ENCODE peak calls at places on chromosomes 6 and 20, in nine cellular contexts. Q, M, B, Z, G, A, Y, C and K are unnamed samples.

GRCh38 chr20:38939686-38940085 is 13.5 kb downstream of the FAM83D start:
- DNase-seq in Q (no peak), M (no peak), B (no peak), Z (no peak), G (no peak), A (no peak), Y (no peak), C (no peak), K (no peak)

GRCh38 chr20:3687655-3688054 is 5.8 kb upstream of the ADAM33 start:
- DNase-seq in Q (no peak), M (no peak), B (no peak), Z (peak; percentile 18), G (no peak), A (peak; percentile 76), Y (peak; percentile 33), C (no peak), K (no peak)

GRCh38 chr20:39631557-39631956 is 669.4 kb downstream of the DHX35 start:
- DNase-seq in Q (no peak), M (no peak), B (no peak), Z (no peak), G (no peak), A (no peak), Y (no peak), C (no peak), K (no peak)

GRCh38 chr6:27791182-27791939 is 120.8 kb downstream of the OR2B2 start:
- DNase-seq in Q (no peak), M (peak; percentile 45), B (peak; percentile 29), Z (no peak), G (peak; percentile 67), A (peak; percentile 83), Y (peak; percentile 64), C (peak; percentile 70), K (peak; percentile 29)

GRCh38 chr6:169847141-169847674 is 95.8 kb downstream of the ERMARD start:
- DNase-seq in Q (no peak), M (no peak), B (no peak), Z (no peak), G (no peak), A (peak; percentile 37), Y (no peak), C (no peak), K (no peak)

GRCh38 chr6:124297507-124297906 is 493.8 kb downstream of the NKAIN2 start:
- DNase-seq in Q (no peak), M (no peak), B (no peak), Z (no peak), G (no peak), A (no peak), Y (no peak), C (no peak), K (no peak)

GRCh38 chr20:34956041-34956458 is 382 bp downstream of the MYH7B start:
- DNase-seq in Q (no peak), M (no peak), B (no peak), Z (no peak), G (no peak), A (no peak), Y (no peak), C (no peak), K (no peak)

GRCh38 chr6:40387871-40388264 is 199.3 kb downstream of the LRFN2 start:
- DNase-seq in Q (no peak), M (no peak), B (no peak), Z (no peak), G (no peak), A (no peak), Y (no peak), C (no peak), K (peak; percentile 1)

GRCh38 chr6:43799671-43800623 is 29.9 kb downstream of the VEGFA start:
- DNase-seq in Q (no peak), M (no peak), B (peak; percentile 30), Z (no peak), G (no peak), A (no peak), Y (no peak), C (no peak), K (no peak)

GRCh38 chr6:43798688-43799444 is 28.9 kb downstream of the VEGFA start:
- DNase-seq in Q (no peak), M (peak; percentile 60), B (no peak), Z (no peak), G (peak; percentile 93), A (peak; percentile 47), Y (peak; percentile 73), C (no peak), K (peak; percentile 47)

GRCh38 chr6:43803055-43803782 is 33.2 kb downstream of the VEGFA start:
- DNase-seq in Q (no peak), M (peak; percentile 52), B (no peak), Z (no peak), G (no peak), A (peak; percentile 67), Y (no peak), C (no peak), K (no peak)

GRCh38 chr6:43801489-43802181 is 31.6 kb downstream of the VEGFA start:
- DNase-seq in Q (no peak), M (no peak), B (no peak), Z (no peak), G (no peak), A (no peak), Y (no peak), C (no peak), K (no peak)

GRCh38 chr6:43800746-43801488 is 30.9 kb downstream of the VEGFA start:
- DNase-seq in Q (no peak), M (no peak), B (no peak), Z (no peak), G (no peak), A (no peak), Y (no peak), C (no peak), K (no peak)
- TF ChIP-seq CTCF in Q (peak; percentile 21), M (no peak), B (no peak), Z (peak; percentile 22), G (no peak), A (no peak), Y (no peak), C (peak; percentile 62), K (no peak)

GRCh38 chr6:136137008-136137689 is 113.0 kb downstream of the MTFR2 start:
- DNase-seq in Q (no peak), M (no peak), B (no peak), Z (no peak), G (no peak), A (peak; percentile 75), Y (no peak), C (no peak), K (no peak)

GRCh38 chr6:136134275-136134674 is 115.8 kb downstream of the MTFR2 start:
- DNase-seq in Q (no peak), M (no peak), B (no peak), Z (no peak), G (no peak), A (no peak), Y (no peak), C (no peak), K (no peak)

GRCh38 chr6:136134751-136135150 is 115.4 kb downstream of the MTFR2 start:
- DNase-seq in Q (no peak), M (no peak), B (no peak), Z (no peak), G (no peak), A (no peak), Y (no peak), C (no peak), K (no peak)

GRCh38 chr6:136138003-136138402 is 112.1 kb downstream of the MTFR2 start:
- DNase-seq in Q (no peak), M (no peak), B (no peak), Z (no peak), G (no peak), A (no peak), Y (no peak), C (no peak), K (no peak)

DNA sequence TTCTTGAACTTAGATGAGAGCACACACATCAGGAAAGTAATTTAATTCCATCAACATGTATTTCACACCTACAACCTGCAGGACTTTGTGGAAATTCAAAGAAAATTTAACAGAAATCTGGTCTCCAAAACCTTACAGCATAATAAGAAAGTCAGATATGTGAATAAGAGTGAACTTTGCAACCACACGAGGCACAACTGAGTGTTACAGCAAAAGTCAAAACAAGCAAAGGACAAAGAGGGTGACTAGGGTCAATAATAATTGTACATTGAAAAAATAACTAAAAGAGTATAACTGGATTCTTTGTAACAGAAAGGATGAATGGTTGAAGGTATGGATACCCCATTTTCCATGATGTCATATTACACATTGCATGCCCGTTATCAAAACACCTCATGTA is 113.8 kb downstream of the MTFR2 start:
- DNase-seq in Q (no peak), M (no peak), B (no peak), Z (no peak), G (no peak), A (no peak), Y (no peak), C (no peak), K (no peak)
- TF ChIP-seq CTCF in Q (no peak), M (no peak), B (no peak), Z (no peak), G (no peak), A (no peak), Y (no peak), C (no peak), K (no peak)

DNA sequence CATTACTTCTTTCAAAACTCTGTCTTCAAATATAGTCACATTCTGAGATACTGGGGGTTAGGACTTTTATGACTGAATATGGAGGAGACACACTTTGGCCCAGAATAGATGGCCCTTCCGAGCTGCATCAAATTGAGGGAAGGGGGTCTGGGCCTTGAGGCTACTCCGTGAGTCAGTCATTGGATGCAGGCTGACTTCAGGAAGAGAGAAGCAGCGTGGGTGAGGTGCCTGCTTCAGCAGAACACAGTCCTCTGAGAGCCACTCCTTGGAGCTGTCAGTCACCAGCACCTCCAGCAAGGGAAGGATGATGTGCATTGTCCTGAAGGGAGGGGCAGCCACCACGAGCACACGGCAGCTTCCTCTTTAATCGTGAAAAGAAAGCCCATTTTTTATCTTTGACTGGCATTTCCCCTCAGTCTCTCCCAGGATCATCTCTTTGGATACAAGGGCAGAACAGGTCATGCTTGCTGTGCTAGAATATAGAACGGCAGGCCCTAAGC is 721.6 kb downstream of the KIF16B start:
- DNase-seq in Q (no peak), M (no peak), B (no peak), Z (no peak), G (no peak), A (no peak), Y (no peak), C (no peak), K (no peak)
- TF ChIP-seq CTCF in Q (no peak), M (no peak), B (no peak), Z (no peak), G (no peak), A (no peak), Y (no peak), C (no peak), K (no peak)

GRCh38 chr20:59938696-59939051 is 1.4 kb downstream of the PPP1R3D start:
- DNase-seq in Q (no peak), M (no peak), B (peak; percentile 7), Z (no peak), G (no peak), A (no peak), Y (peak; percentile 40), C (no peak), K (no peak)

GRCh38 chr20:59939879-59940128 is 301 bp downstream of the PPP1R3D start:
- DNase-seq in Q (peak; percentile 23), M (peak; percentile 52), B (no peak), Z (no peak), G (peak; percentile 90), A (peak; percentile 26), Y (no peak), C (no peak), K (peak; percentile 43)

GRCh38 chr20:59939052-59939878 is 840 bp downstream of the PPP1R3D start:
- DNase-seq in Q (peak; percentile 24), M (peak; percentile 31), B (peak; percentile 27), Z (no peak), G (peak; percentile 78), A (no peak), Y (peak; percentile 7), C (peak; percentile 56), K (no peak)

GRCh38 chr20:59940956-59941294 is 736 bp downstream of the FAM217B start:
- DNase-seq in Q (no peak), M (no peak), B (no peak), Z (no peak), G (no peak), A (no peak), Y (no peak), C (no peak), K (no peak)

DNA sequence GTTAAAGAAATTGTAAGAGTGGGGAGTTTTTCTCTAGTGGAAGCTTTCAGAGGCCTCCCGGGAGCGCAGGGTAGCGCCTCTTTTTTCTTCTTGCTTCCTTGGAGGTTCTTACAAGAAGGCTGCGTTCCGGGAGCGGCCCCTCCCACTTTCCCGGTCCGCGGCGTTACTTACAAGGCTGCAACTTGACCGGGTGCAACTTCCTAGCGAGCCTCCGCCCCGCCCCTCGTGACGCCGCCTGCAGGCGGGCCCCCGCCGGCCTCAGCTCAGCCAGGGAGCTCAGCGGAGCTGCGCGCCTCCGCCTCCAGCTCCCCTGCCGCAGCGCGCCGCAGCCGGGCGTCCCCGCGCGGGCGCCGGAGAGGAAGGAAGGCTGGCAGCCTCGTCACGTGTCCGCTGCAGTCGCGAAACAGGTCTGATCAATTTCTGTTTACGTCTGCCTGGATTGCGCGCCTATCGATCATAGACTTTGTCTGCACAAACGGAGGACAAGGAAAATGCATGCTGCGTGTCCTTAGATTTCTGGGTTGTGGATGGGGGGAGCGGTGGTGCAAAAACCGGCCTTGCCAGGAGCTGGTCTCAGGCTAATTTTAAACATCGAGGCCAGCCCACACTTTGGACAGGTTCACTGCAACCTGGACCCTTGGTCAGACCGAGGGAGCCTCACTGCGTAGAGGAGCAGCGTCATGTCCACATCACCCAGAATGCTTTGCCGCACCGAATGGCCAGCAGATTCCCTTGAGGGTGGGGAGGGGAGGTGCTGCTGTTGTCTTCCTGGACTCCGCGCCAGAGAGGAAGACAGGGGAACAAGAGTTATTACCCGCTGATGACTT is at the start of the genes FAM217B and PPP1R3D:
- DNase-seq in Q (peak; percentile 91), M (peak; percentile 99), B (peak; percentile 93), Z (peak; percentile 91), G (peak; percentile 99), A (peak; percentile 99), Y (peak; percentile 98), C (peak; percentile 97), K (peak; percentile 97)
- TF ChIP-seq CTCF in Q (peak; percentile 33), M (peak; percentile 17), B (no peak), Z (peak; percentile 12), G (peak; percentile 15), A (peak; percentile 9), Y (peak; percentile 1), C (no peak), K (no peak)